ENCODE peak calls at places on chromosomes 1 and 21, in seven cellular contexts. X is IMR-90, M is HCT116, F is right lobe of liver, Q is prostate gland, Y is uterus, L is transverse colon. N is an unnamed sample.

GRCh38 chr21:44708213-44708865 is 3.0 kb downstream of the TSPEAR start:
- DNase-seq in Q (no peak), L (no peak), M (no peak), F (no peak), Y (no peak), X (no peak), N (no peak)

GRCh38 chr1:91523462-91523861 is 22.8 kb downstream of the CDC7 start:
- DNase-seq in Y (no peak), M (no peak), L (no peak), X (peak; percentile 26), Q (no peak), F (no peak), N (no peak)

GRCh38 chr1:164720329-164721036 is 161.5 kb downstream of the PBX1 start:
- DNase-seq in X (no peak), M (no peak), L (no peak), Y (no peak), Q (no peak), F (no peak), N (no peak)

GRCh38 chr1:228836427-228836826 is 101.1 kb downstream of the RHOU start:
- DNase-seq in X (no peak), L (peak; percentile 64), Y (no peak), Q (no peak), F (no peak), M (no peak), N (peak; percentile 77)

GRCh38 chr1:233704125-233704881 is 90.4 kb downstream of the KCNK1 start:
- DNase-seq in L (no peak), Q (no peak), M (no peak), X (no peak), Y (no peak), F (no peak), N (no peak)

GRCh38 chr1:41482906-41483895 is 1.3 kb downstream of the EDN2 start:
- DNase-seq in Y (no peak), X (no peak), F (no peak), Q (no peak), M (no peak), L (no peak), N (no peak)

GRCh38 chr1:45883633-45884032 is 80.2 kb downstream of the MAST2 start:
- DNase-seq in L (no peak), M (no peak), X (peak; percentile 70), Q (no peak), Y (no peak), F (no peak), N (no peak)

GRCh38 chr1:41383094-41383852 is 22.0 kb downstream of the FOXO6 start:
- DNase-seq in M (no peak), F (no peak), X (peak; percentile 31), L (no peak), Q (no peak), Y (no peak), N (no peak)

GRCh38 chr1:200250469-200250868 is 159.4 kb downstream of the ZNF281 start:
- DNase-seq in L (no peak), F (no peak), Y (no peak), X (no peak), Q (no peak), M (no peak), N (no peak)

GRCh38 chr1:86370627-86371026 is 25.5 kb downstream of the ODF2L start:
- DNase-seq in F (no peak), Y (no peak), X (peak; percentile 75), Q (no peak), L (no peak), M (no peak), N (no peak)

GRCh38 chr1:210496063-210496462 is 167.4 kb downstream of the HHAT start:
- DNase-seq in M (no peak), Y (no peak), Q (no peak), X (peak; percentile 92), L (no peak), F (no peak), N (no peak)

GRCh38 chr21:32461503-32461902 is 49.0 kb downstream of the EVA1C start:
- DNase-seq in X (no peak), M (no peak), Q (no peak), F (no peak), Y (no peak), L (no peak), N (no peak)

GRCh38 chr1:66278260-66279046 is 255.5 kb upstream of the SGIP1 start:
- DNase-seq in X (no peak), Q (peak; percentile 29), Y (no peak), F (no peak), L (no peak), M (no peak), N (no peak)
- H3K4me1 ChIP-seq in X (peaks cover 10% of the 10 kb centered on the region), Q (no peaks in the 10 kb centered on the region), Y (no peaks in the 10 kb centered on the region), F (no peaks in the 10 kb centered on the region), L (peaks cover 7% of the 10 kb centered on the region), M (peaks cover 75% of the 10 kb centered on the region), N (peaks cover 25% of the 10 kb centered on the region)

GRCh38 chr1:27336756-27337155 is 5.1 kb upstream of the SYTL1 start:
- DNase-seq in F (no peak), M (no peak), Y (no peak), X (no peak), L (no peak), Q (no peak), N (no peak)
- TF ChIP-seq POLR2A in F (no peak), M (no peak), Y (no peak), X (no peak), L (no peak), Q (no peak), N (no peak)

DNA sequence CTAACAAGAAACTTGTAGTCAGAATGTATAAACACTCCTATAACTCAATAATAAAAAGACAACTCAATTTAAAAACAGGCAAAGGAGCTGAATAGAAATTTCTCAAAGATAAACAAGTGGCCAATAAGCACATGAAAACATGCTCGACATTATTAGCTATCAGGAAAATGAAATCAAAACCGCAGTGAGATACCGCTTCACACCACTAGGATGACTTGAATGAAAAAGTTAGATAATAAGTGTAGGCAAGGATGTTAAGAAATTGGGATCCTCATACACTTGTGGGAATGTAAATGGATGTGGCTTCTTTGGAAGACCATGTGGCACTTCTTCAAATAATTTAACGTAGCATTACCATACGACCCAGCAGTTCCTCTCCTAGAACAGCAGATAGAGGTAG is 8.9 kb downstream of the RALGPS2 start:
- DNase-seq in X (no peak), L (no peak), Y (no peak), Q (no peak), M (no peak), F (no peak), N (no peak)
- H3K4me1 ChIP-seq in X (no peaks in the 10 kb centered on the region), L (no peaks in the 10 kb centered on the region), Y (no peaks in the 10 kb centered on the region), Q (no peaks in the 10 kb centered on the region), M (no peaks in the 10 kb centered on the region), F (peaks cover 5% of the 10 kb centered on the region), N (no peaks in the 10 kb centered on the region)

DNA sequence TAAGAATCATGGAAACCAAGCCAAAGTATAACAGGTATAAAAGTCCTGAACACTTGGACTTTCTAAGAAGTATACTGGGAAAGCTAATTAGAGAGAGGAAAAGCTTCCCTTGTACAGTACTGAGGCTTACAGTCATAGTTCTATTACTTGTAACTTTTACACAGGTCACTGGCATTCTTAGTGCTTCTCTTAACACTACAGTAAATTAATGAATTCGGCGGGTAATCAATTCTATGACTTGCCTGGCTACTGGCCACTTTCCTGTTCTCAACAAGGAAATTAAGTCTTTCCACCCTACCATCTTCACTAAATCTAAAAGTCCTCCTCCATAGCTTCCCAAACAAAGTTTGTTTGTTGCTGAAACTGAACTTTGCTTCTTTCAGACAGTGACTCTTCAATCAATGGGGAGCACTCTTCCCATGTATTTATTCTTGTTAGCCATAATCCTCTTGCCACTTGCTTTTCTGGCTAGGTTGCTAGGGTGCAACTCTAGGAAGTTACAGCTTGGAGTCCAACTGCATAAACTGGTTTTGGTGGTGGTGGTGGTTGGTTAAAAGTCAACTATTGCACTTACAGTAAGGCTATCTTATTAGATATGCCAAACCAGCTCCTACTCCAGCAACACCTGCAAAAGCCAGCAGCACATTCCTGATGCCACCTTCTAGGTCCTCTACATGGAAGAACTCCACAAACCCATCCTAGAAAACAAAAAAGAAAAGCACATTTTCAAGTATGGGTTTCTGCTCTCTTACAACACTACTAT is 2.4 kb downstream of the MCL1 start:
- DNase-seq in Y (no peak), Q (peak; percentile 58), L (no peak), X (peak; percentile 39), F (no peak), M (no peak), N (no peak)
- TF ChIP-seq POLR2A in Y (no peak), Q (no peak), L (no peak), X (no peak), F (peak; percentile 63), M (no peak), N (no peak)